ENCODE peak calls at places on chromosomes 3 and 15, in nine cellular contexts. Q is hypothalamus; Y is BJ; D is 8988T; Z is stimulated activated naive CD8-positive, alpha-beta T cell treated with anti-CD3 and anti-CD28 coated beads, Interleukin-15, Interleukin-2, amounts not matched to agents 100 U/mL and 50 U/mL, for 24 hours; K is hepatocyte; U is caudate nucleus; L is fibroblast of lung; E is IMR-90. X is an unnamed sample.

GRCh38 chr3:148943531-148944200 is 47.7 kb upstream of the GYG1 start:
- DNase-seq in Q (no peak), Y (peak; percentile 77), D (peak; percentile 46), Z (no peak), K (peak; percentile 85), U (peak; percentile 33), L (peak; percentile 91), E (peak; percentile 85), X (no peak)

GRCh38 chr3:47850062-47850802 is 47.3 kb downstream of the DHX30 start:
- DNase-seq in Q (no peak), Y (no peak), D (peak; percentile 72), Z (no peak), K (peak; percentile 48), U (no peak), L (peak; percentile 55), E (peak; percentile 49), X (no peak)

GRCh38 chr3:81778678-81779182 is 17.3 kb upstream of the GBE1 start:
- DNase-seq in Q (no peak), Y (no peak), D (no peak), Z (no peak), K (no peak), U (no peak), L (peak; percentile 88), E (peak; percentile 72), X (no peak)

GRCh38 chr3:49911124-49911420 is 7.4 kb upstream of the MST1R start:
- DNase-seq in Q (no peak), Y (no peak), D (no peak), Z (no peak), K (no peak), U (no peak), L (no peak), E (no peak), X (no peak)

GRCh38 chr15:73770049-73770448 is 16.9 kb upstream of the INSYN1 start:
- DNase-seq in Q (no peak), Y (no peak), D (no peak), Z (no peak), K (no peak), U (no peak), L (no peak), E (no peak), X (no peak)

GRCh38 chr3:52004906-52005395 is 9.3 kb upstream of the RPL29 start:
- DNase-seq in Q (no peak), Y (no peak), D (no peak), Z (no peak), K (no peak), U (no peak), L (no peak), E (no peak), X (no peak)

GRCh38 chr3:50608278-50608677 is 3.3 kb downstream of the CISH start:
- DNase-seq in Q (no peak), Y (no peak), D (no peak), Z (peak; percentile 28), K (no peak), U (no peak), L (no peak), E (no peak), X (no peak)

GRCh38 chr15:78934063-78935023 is 10.5 kb downstream of the CTSH start:
- DNase-seq in Q (no peak), Y (no peak), D (no peak), Z (no peak), K (no peak), U (no peak), L (peak; percentile 35), E (no peak), X (no peak)

GRCh38 chr15:69325456-69325971 is 26.8 kb downstream of the PAQR5 start:
- DNase-seq in Q (no peak), Y (no peak), D (no peak), Z (no peak), K (no peak), U (no peak), L (no peak), E (no peak), X (no peak)

GRCh38 chr3:37603722-37604121 is 258.0 kb upstream of the CTDSPL start:
- DNase-seq in Q (no peak), Y (no peak), D (no peak), Z (no peak), K (no peak), U (no peak), L (no peak), E (no peak), X (no peak)

GRCh38 chr3:120425877-120426276 is 24.9 kb downstream of the FSTL1 start:
- DNase-seq in Q (no peak), Y (peak; percentile 77), D (no peak), Z (no peak), K (peak; percentile 52), U (no peak), L (peak; percentile 91), E (peak; percentile 91), X (no peak)

GRCh38 chr3:9732080-9732752 is 681 bp downstream of the BRPF1 start:
- DNase-seq in Q (no peak), Y (no peak), D (peak; percentile 45), Z (peak; percentile 59), K (peak; percentile 42), U (no peak), L (no peak), E (no peak), X (peak; percentile 50)

GRCh38 chr3:33277193-33277882 is at the start of gene FBXL2:
- DNase-seq in Q (peak; percentile 9), Y (peak; percentile 8), D (peak; percentile 76), Z (peak; percentile 45), K (peak; percentile 94), U (peak; percentile 70), L (peak; percentile 65), E (peak; percentile 49), X (no peak)

GRCh38 chr3:173976281-173976680 is 578.7 kb downstream of the NLGN1 start:
- DNase-seq in Q (no peak), Y (no peak), D (no peak), Z (no peak), K (no peak), U (no peak), L (no peak), E (no peak), X (no peak)

GRCh38 chr3:112751564-112751963 is 95.1 kb downstream of the CD200R1L start:
- DNase-seq in Q (no peak), Y (no peak), D (no peak), Z (no peak), K (no peak), U (no peak), L (no peak), E (no peak), X (no peak)

GRCh38 chr3:120028271-120029047 is 65.8 kb downstream of the GSK3B start:
- DNase-seq in Q (no peak), Y (no peak), D (no peak), Z (no peak), K (no peak), U (no peak), L (no peak), E (no peak), X (no peak)

GRCh38 chr3:76685858-76686257 is 354.0 kb upstream of the ROBO2 start:
- DNase-seq in Q (no peak), Y (no peak), D (no peak), Z (no peak), K (peak; percentile 54), U (no peak), L (no peak), E (no peak), X (no peak)

GRCh38 chr3:127836004-127836882 is 13.9 kb upstream of the MGLL start:
- DNase-seq in Q (no peak), Y (no peak), D (no peak), Z (no peak), K (no peak), U (no peak), L (no peak), E (no peak), X (no peak)

GRCh38 chr3:141268281-141268680 is 36.7 kb downstream of the PXYLP1 start:
- DNase-seq in Q (no peak), Y (no peak), D (no peak), Z (no peak), K (no peak), U (no peak), L (no peak), E (no peak), X (no peak)

GRCh38 chr15:42145546-42146455 is 10.6 kb downstream of the PLA2G4F start:
- DNase-seq in Q (no peak), Y (no peak), D (no peak), Z (no peak), K (no peak), U (no peak), L (no peak), E (no peak), X (peak; percentile 13)

GRCh38 chr15:67076147-67076843 is 10.9 kb downstream of the SMAD3 start:
- DNase-seq in Q (no peak), Y (no peak), D (no peak), Z (no peak), K (no peak), U (no peak), L (peak; percentile 80), E (peak; percentile 93), X (no peak)

GRCh38 chr3:49217688-49218470 is 46.5 kb downstream of the KLHDC8B start:
- DNase-seq in Q (no peak), Y (no peak), D (no peak), Z (no peak), K (no peak), U (peak; percentile 7), L (no peak), E (no peak), X (no peak)

GRCh38 chr15:60009124-60009523 is 5.0 kb downstream of the FOXB1 start:
- DNase-seq in Q (no peak), Y (no peak), D (no peak), Z (no peak), K (no peak), U (no peak), L (no peak), E (no peak), X (no peak)

GRCh38 chr3:138995706-138996105 is 10.4 kb downstream of the PRR23A start:
- DNase-seq in Q (no peak), Y (no peak), D (no peak), Z (no peak), K (no peak), U (no peak), L (no peak), E (no peak), X (no peak)

GRCh38 chr15:61994216-61994615 is 66.0 kb downstream of the VPS13C start:
- DNase-seq in Q (no peak), Y (peak; percentile 16), D (no peak), Z (no peak), K (no peak), U (no peak), L (peak; percentile 11), E (peak; percentile 86), X (no peak)

GRCh38 chr3:141331370-141332318 is 36.7 kb upstream of the ZBTB38 start:
- DNase-seq in Q (no peak), Y (peak; percentile 94), D (peak; percentile 56), Z (no peak), K (peak; percentile 84), U (no peak), L (peak; percentile 95), E (peak; percentile 99), X (no peak)

GRCh38 chr15:80487884-80488283 is 83.7 kb downstream of the ARNT2 start:
- DNase-seq in Q (no peak), Y (no peak), D (no peak), Z (no peak), K (no peak), U (no peak), L (no peak), E (no peak), X (no peak)

GRCh38 chr15:60573936-60574335 is 95.0 kb upstream of the ICE2 start:
- DNase-seq in Q (no peak), Y (no peak), D (no peak), Z (peak; percentile 58), K (no peak), U (no peak), L (no peak), E (no peak), X (no peak)

X was measured in natural killer cell.